ENCODE peak calls at places on chromosomes 16 and 17, in six cellular contexts. V, F, B, D, E and G are unnamed samples.

GRCh38 chr17:30095507-30096244 is 20.9 kb upstream of the NSRP1 start:
- DNase-seq in V (no peak), F (peak; percentile 81), B (peak; percentile 83), D (no peak), E (no peak), G (peak; percentile 75)

GRCh38 chr17:32445976-32446375 is 1.7 kb downstream of the PSMD11 start:
- DNase-seq in V (no peak), F (no peak), B (peak; percentile 34), D (no peak), E (no peak), G (peak; percentile 17)

GRCh38 chr17:35799942-35800341 is 4.5 kb upstream of the MMP28 start:
- DNase-seq in V (no peak), F (no peak), B (peak; percentile 88), D (peak; percentile 87), E (no peak), G (peak; percentile 86)

GRCh38 chr17:35423761-35424160 is 8.5 kb downstream of the SLFN12 start:
- DNase-seq in V (no peak), F (no peak), B (peak; percentile 17), D (no peak), E (no peak), G (peak; percentile 2)

GRCh38 chr16:56688762-56689161 is 6.5 kb downstream of the MT1X start:
- DNase-seq in V (no peak), F (no peak), B (no peak), D (no peak), E (no peak), G (no peak)

GRCh38 chr17:77382356-77382911 is 241.7 kb downstream of the SEC14L1 start:
- DNase-seq in V (no peak), F (no peak), B (no peak), D (no peak), E (no peak), G (no peak)

GRCh38 chr16:84024854-84025253 is 17.7 kb downstream of the SLC38A8 start:
- DNase-seq in V (no peak), F (no peak), B (peak; percentile 55), D (no peak), E (no peak), G (peak; percentile 61)

GRCh38 chr17:35700157-35700556 is 31.3 kb upstream of the RASL10B start:
- DNase-seq in V (no peak), F (no peak), B (no peak), D (no peak), E (no peak), G (no peak)

GRCh38 chr17:69684251-69684650 is 269.8 kb downstream of the MAP2K6 start:
- DNase-seq in V (no peak), F (no peak), B (no peak), D (no peak), E (no peak), G (no peak)

GRCh38 chr17:77923776-77924513 is 34.6 kb upstream of the TNRC6C start:
- DNase-seq in V (no peak), F (no peak), B (no peak), D (no peak), E (no peak), G (no peak)

GRCh38 chr16:58755989-58756649 is 22.0 kb upstream of the GOT2 start:
- DNase-seq in V (peak; percentile 52), F (peak; percentile 89), B (peak; percentile 83), D (peak; percentile 76), E (peak; percentile 50), G (peak; percentile 57)

GRCh38 chr17:34443832-34444469 is 80.9 kb upstream of the CCL1 start:
- DNase-seq in V (no peak), F (peak; percentile 11), B (no peak), D (no peak), E (no peak), G (no peak)

GRCh38 chr17:9223531-9223930 is 202.2 kb downstream of the NTN1 start:
- DNase-seq in V (no peak), F (no peak), B (no peak), D (no peak), E (no peak), G (no peak)

GRCh38 chr16:57639172-57639571 is 10.7 kb downstream of the ADGRG1 start:
- DNase-seq in V (peak; percentile 49), F (no peak), B (peak; percentile 26), D (no peak), E (no peak), G (no peak)

GRCh38 chr17:75412455-75413317 is 7.2 kb upstream of the GRB2 start:
- DNase-seq in V (peak; percentile 44), F (peak; percentile 90), B (peak; percentile 75), D (peak; percentile 64), E (peak; percentile 55), G (peak; percentile 39)

GRCh38 chr16:81655474-81656162 is 123.5 kb upstream of the PLCG2 start:
- DNase-seq in V (no peak), F (peak; percentile 33), B (no peak), D (no peak), E (no peak), G (no peak)

GRCh38 chr16:85774811-85775210 is 23.9 kb upstream of the C16orf74 start:
- DNase-seq in V (no peak), F (no peak), B (no peak), D (no peak), E (no peak), G (no peak)

GRCh38 chr16:85338989-85339388 is 226.7 kb upstream of the CIBAR2 start:
- DNase-seq in V (no peak), F (no peak), B (no peak), D (no peak), E (no peak), G (no peak)

GRCh38 chr17:74359916-74360315 is 1.8 kb downstream of the BTBD17 start:
- DNase-seq in V (no peak), F (no peak), B (no peak), D (no peak), E (no peak), G (no peak)

GRCh38 chr17:57970706-57971105 is 15.5 kb upstream of the CUEDC1 start:
- DNase-seq in V (no peak), F (no peak), B (no peak), D (no peak), E (no peak), G (peak; percentile 70)

GRCh38 chr17:68821860-68822693 is 133.1 kb downstream of the ABCA8 start:
- DNase-seq in V (no peak), F (no peak), B (peak; percentile 78), D (no peak), E (no peak), G (peak; percentile 82)

GRCh38 chr17:20046629-20047028 is 37.5 kb downstream of the SPECC1 start:
- DNase-seq in V (no peak), F (no peak), B (no peak), D (no peak), E (no peak), G (no peak)

GRCh38 chr17:34579017-34579946 is at the start of gene TMEM132E:
- DNase-seq in V (no peak), F (no peak), B (peak; percentile 13), D (no peak), E (no peak), G (no peak)

GRCh38 chr16:66359012-66359411 is 7.5 kb upstream of the CDH5 start:
- DNase-seq in V (no peak), F (no peak), B (no peak), D (no peak), E (no peak), G (peak; percentile 64)

GRCh38 chr17:8057691-8058114 is 18.8 kb downstream of the ALOX15B start:
- DNase-seq in V (no peak), F (peak; percentile 91), B (peak; percentile 87), D (no peak), E (no peak), G (peak; percentile 64)

GRCh38 chr17:28982191-28982793 is 23.5 kb downstream of the SEZ6 start:
- DNase-seq in V (no peak), F (peak; percentile 91), B (peak; percentile 58), D (no peak), E (no peak), G (no peak)

GRCh38 chr17:78472035-78472905 is 93.8 kb downstream of the PGS1 start:
- DNase-seq in V (no peak), F (no peak), B (no peak), D (no peak), E (no peak), G (no peak)

GRCh38 chr16:20612551-20613470 is 36.6 kb upstream of the ACSM2B start:
- DNase-seq in V (no peak), F (no peak), B (peak; percentile 71), D (peak; percentile 88), E (no peak), G (no peak)

GRCh38 chr17:30378191-30378796 is 433 bp upstream of the CPD start:
- DNase-seq in V (peak; percentile 38), F (no peak), B (peak; percentile 31), D (peak; percentile 52), E (peak; percentile 42), G (peak; percentile 2)

GRCh38 chr17:81408049-81408448 is 12.8 kb downstream of the BAHCC1 start:
- DNase-seq in V (no peak), F (no peak), B (no peak), D (no peak), E (no peak), G (no peak)

GRCh38 chr17:61239261-61239660 is 160.4 kb upstream of the TBX2 start:
- DNase-seq in V (no peak), F (no peak), B (no peak), D (no peak), E (no peak), G (no peak)

GRCh38 chr17:18859256-18859655 is 1.3 kb downstream of the PRPSAP2 start:
- DNase-seq in V (no peak), F (peak; percentile 11), B (peak; percentile 56), D (no peak), E (no peak), G (peak; percentile 36)

GRCh38 chr17:78383725-78384471 is 5.4 kb downstream of the PGS1 start:
- DNase-seq in V (no peak), F (peak; percentile 80), B (peak; percentile 99), D (peak; percentile 96), E (peak; percentile 70), G (peak; percentile 97)

GRCh38 chr16:75491876-75492275 is 3.4 kb downstream of the CHST6 start:
- DNase-seq in V (no peak), F (no peak), B (no peak), D (no peak), E (no peak), G (peak; percentile 39)

GRCh38 chr16:85137323-85138072 is 25.2 kb upstream of the CIBAR2 start:
- DNase-seq in V (no peak), F (no peak), B (peak; percentile 98), D (peak; percentile 97), E (no peak), G (peak; percentile 96)

GRCh38 chr17:40471856-40472732 is 28.8 kb downstream of the IGFBP4 start:
- DNase-seq in V (no peak), F (no peak), B (no peak), D (no peak), E (no peak), G (peak; percentile 33)

GRCh38 chr17:45334701-45335677 is 18.2 kb upstream of the MAP3K14 start:
- DNase-seq in V (no peak), F (no peak), B (no peak), D (no peak), E (no peak), G (no peak)

GRCh38 chr16:46673320-46674013 is 15.5 kb downstream of the VPS35 start:
- DNase-seq in V (no peak), F (peak; percentile 80), B (peak; percentile 81), D (peak; percentile 58), E (no peak), G (peak; percentile 50)

GRCh38 chr16:69253796-69254426 is 57.2 kb upstream of the VPS4A start:
- DNase-seq in V (no peak), F (no peak), B (peak; percentile 29), D (no peak), E (no peak), G (peak; percentile 54)